ENCODE peak calls at places on chromosomes 4 and X, in eight cellular contexts. M is breast epithelium, I is HCT116, C is foreskin fibroblast, J is BE2C, X is fibroblast of pulmonary artery, N is fibroblast of mammary gland, L is choroid plexus epithelial cell. U is an unnamed sample.

GRCh38 chrX:53249387-53250042 is 24.5 kb upstream of the KDM5C start:
- DNase-seq in I (no peak), C (no peak), J (no peak), N (no peak), M (no peak), X (no peak), L (no peak), U (no peak)

GRCh38 chr4:89868999-89869589 is 25.6 kb upstream of the MMRN1 start:
- DNase-seq in L (peak; percentile 28), N (peak; percentile 13), X (peak; percentile 44), M (no peak), C (peak; percentile 9), J (no peak), I (no peak), U (no peak)

GRCh38 chrX:115898382-115899001 is 272.1 kb upstream of the AGTR2 start:
- DNase-seq in C (no peak), J (peak; percentile 73), I (peak; percentile 6), X (no peak), M (peak; percentile 35), N (peak; percentile 47), L (peak; percentile 1), U (peak; percentile 21)

GRCh38 chrX:40090050-40090804 is 7.5 kb downstream of the BCOR start:
- DNase-seq in L (no peak), I (no peak), N (no peak), X (no peak), M (no peak), C (peak; percentile 42), J (no peak), U (no peak)

GRCh38 chr4:22897520-22898108 is 204.9 kb downstream of the GBA3 start:
- DNase-seq in I (peak; percentile 3), J (peak; percentile 19), C (peak; percentile 29), X (peak; percentile 43), M (no peak), L (peak; percentile 36), N (peak; percentile 14), U (no peak)

GRCh38 chr4:163967263-163967662 is 472.8 kb downstream of the TMA16 start:
- DNase-seq in M (no peak), C (no peak), N (no peak), I (no peak), X (no peak), L (no peak), J (no peak), U (no peak)

GRCh38 chr4:119721878-119722277 is 93.3 kb upstream of the PDE5A start:
- DNase-seq in N (no peak), L (no peak), I (no peak), J (no peak), X (no peak), C (no peak), M (no peak), U (no peak)

GRCh38 chr4:94127707-94128328 is 79.8 kb upstream of the SMARCAD1 start:
- DNase-seq in X (peak; percentile 52), N (peak; percentile 38), C (peak; percentile 6), J (no peak), M (no peak), I (peak; percentile 50), L (peak; percentile 59), U (no peak)

GRCh38 chrX:50068293-50068568 is 132.6 kb downstream of the AKAP4 start:
- DNase-seq in M (no peak), I (no peak), X (no peak), J (no peak), L (no peak), C (no peak), N (no peak), U (no peak)

GRCh38 chr4:81314196-81314896 is 99.3 kb upstream of the PRKG2 start:
- DNase-seq in N (peak; percentile 90), M (no peak), I (no peak), C (peak; percentile 93), X (peak; percentile 93), L (peak; percentile 50), J (no peak), U (no peak)

GRCh38 chrX:51694254-51694653 is 11.6 kb upstream of the CENPVL2 start:
- DNase-seq in M (no peak), C (no peak), X (no peak), J (no peak), N (no peak), I (no peak), L (no peak), U (no peak)

GRCh38 chr4:75118739-75119138 is 185.8 kb downstream of the PARM1 start:
- DNase-seq in C (no peak), X (no peak), L (no peak), J (no peak), N (no peak), I (no peak), M (no peak), U (no peak)

GRCh38 chr4:155591201-155591600 is 75.4 kb upstream of the GUCY1A1 start:
- DNase-seq in L (no peak), I (no peak), J (no peak), X (no peak), N (no peak), M (no peak), C (no peak), U (no peak)

GRCh38 chr4:59500103-59500502 is 1700.0 kb upstream of the ADGRL3 start:
- DNase-seq in M (no peak), I (no peak), C (no peak), J (no peak), N (no peak), L (no peak), X (no peak), U (no peak)

GRCh38 chr4:72715299-72715698 is 146.3 kb upstream of the ADAMTS3 start:
- DNase-seq in N (no peak), I (no peak), M (no peak), C (no peak), J (no peak), L (no peak), X (no peak), U (no peak)

GRCh38 chrX:24242649-24243556 is 71.0 kb downstream of the SUPT20HL2 start:
- DNase-seq in X (peak; percentile 87), J (no peak), C (peak; percentile 85), M (peak; percentile 37), N (peak; percentile 96), L (peak; percentile 95), I (no peak), U (no peak)

GRCh38 chrX:572490-573124 is 58.0 kb upstream of the SHOX start:
- DNase-seq in J (no peak), C (no peak), N (no peak), I (no peak), M (no peak), X (no peak), L (no peak), U (no peak)

GRCh38 chr4:152996101-152996500 is 60.0 kb downstream of the FHDC1 start:
- DNase-seq in I (no peak), C (no peak), X (no peak), J (no peak), M (peak; percentile 63), N (no peak), L (no peak), U (no peak)

GRCh38 chr4:84952776-84953175 is 13.7 kb downstream of the WDFY3 start:
- DNase-seq in J (no peak), X (no peak), I (no peak), N (no peak), M (no peak), C (no peak), L (no peak), U (no peak)

DNA sequence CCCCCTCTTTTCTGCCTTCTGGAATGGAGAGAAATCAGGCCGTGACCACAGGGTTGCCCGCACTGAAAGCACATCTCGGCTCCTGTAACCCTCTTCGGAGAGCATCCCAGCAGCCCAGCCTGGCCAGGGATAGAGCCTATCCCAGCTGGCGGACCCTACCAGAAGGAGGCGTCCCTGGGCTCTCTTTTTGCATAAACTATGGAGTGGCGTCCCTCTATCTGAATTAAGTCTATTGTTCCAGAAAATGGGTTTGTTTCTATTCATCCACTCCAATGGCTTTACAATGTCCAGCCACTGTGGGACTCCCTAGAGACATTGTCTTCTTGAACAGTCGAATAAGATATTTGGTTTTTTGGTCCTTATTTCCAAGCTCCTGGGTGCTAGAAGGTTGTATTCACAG is 689 bp upstream of the NHSL2 start:
- DNase-seq in X (peak; percentile 28), I (no peak), N (peak; percentile 23), M (no peak), C (peak; percentile 12), J (no peak), L (peak; percentile 25), U (no peak)
- TF ChIP-seq CTCF in X (peak; percentile 38), I (no peak), N (peak; percentile 44), M (no peak), C (no peak), J (peak; percentile 12), L (peak; percentile 58), U (no peak)

DNA sequence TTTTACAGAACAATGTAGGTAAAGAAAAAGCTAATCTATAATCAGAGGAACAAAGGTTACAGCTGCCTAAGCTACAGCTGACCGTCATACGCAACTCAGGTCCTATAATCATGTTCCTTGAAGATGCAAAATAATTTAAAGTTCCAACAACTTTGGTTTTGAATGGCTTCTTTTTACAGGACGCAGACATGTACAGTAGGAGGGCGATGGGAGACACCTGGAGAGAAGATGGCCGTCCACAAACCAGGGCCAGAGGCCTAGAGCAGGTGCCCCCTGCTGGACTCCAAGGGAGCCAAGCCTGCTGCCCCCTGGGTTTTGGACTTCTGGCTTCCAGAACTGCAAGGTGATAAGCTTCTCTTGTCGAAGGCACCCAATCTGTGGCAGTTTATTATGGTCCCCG is 10.6 kb downstream of the HGFAC start:
- DNase-seq in X (peak; percentile 7), I (peak; percentile 41), M (no peak), J (no peak), C (no peak), N (no peak), L (peak; percentile 16), U (no peak)
- TF ChIP-seq CTCF in X (peak; percentile 47), I (peak; percentile 79), M (no peak), J (peak; percentile 65), C (peak; percentile 20), N (peak; percentile 35), L (peak; percentile 53), U (no peak)

GRCh38 chrX:110212299-110212698 is 105.6 kb downstream of the AMMECR1 start:
- DNase-seq in X (no peak), M (no peak), I (no peak), L (peak; percentile 24), C (no peak), N (peak; percentile 16), J (no peak), U (no peak)
- TF ChIP-seq CTCF in X (peak; percentile 12), M (no peak), I (no peak), L (no peak), C (no peak), N (peak; percentile 24), J (peak; percentile 24), U (no peak)

DNA sequence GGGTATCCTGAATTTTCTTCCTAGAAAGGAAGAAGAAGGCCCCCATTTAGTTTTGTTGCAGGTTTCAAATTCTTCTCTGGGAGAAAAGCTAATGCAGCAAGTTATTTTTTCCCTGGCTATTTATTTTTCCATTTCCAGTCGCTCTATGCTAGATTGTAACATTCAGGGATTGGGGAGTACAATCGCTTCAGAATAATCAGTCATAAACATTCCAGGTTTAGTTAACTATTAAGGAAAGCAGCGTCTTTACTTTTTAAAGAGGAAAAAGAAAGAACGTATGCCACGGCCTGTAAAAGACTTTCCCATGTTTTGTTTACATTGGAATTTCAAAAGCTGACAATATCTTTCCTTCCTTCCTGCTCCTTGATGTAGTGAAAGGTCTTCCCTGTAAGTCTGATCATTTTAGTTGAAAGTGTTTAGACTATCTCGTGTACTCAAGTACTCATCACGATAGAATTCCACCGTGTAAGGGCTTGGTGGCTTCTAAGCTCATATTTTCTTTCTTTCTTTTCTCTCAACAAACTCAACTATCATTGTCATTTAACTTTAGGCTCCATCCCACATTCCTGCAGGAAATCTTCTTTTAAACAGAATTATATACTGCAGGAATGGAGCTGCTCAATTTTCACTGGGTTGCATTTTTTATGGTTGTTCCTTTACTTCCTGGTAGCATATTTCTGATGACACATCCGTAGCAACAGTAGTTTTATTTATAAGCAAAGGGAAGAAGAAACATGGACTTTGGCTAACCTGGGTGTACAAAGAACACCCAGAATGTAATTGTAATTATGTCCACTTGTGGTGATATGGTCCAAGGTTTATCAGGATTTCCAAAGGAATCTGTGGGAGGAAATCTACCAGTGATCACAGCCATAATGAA is 213.1 kb upstream of the FAT1 start:
- DNase-seq in C (peak; percentile 40), X (peak; percentile 88), L (peak; percentile 93), N (peak; percentile 75), M (no peak), J (no peak), I (peak; percentile 84), U (no peak)
- TF ChIP-seq CTCF in C (peak; percentile 11), X (peak; percentile 28), L (peak; percentile 33), N (peak; percentile 23), M (peak; percentile 37), J (no peak), I (no peak), U (no peak)

U was measured in activated B cell treated with CpG ODN at 0.5 μM for 24 hours.